ENCODE peak calls at places on chromosomes 12 and 14, in four cellular contexts. L is heart right ventricle, S is foreskin keratinocyte, O is suprapubic skin. U is an unnamed sample.

GRCh38 chr14:102280376-102280962 is 24.5 kb downstream of the MOK start:
- DNase-seq in L (no peak), S (peak; percentile 93), O (no peak), U (no peak)

GRCh38 chr12:113896194-113896593 is 69.9 kb downstream of the RBM19 start:
- DNase-seq in L (no peak), S (no peak), O (no peak), U (no peak)

GRCh38 chr14:51527073-51527472 is 124.6 kb upstream of the FRMD6 start:
- DNase-seq in L (no peak), S (no peak), O (no peak), U (no peak)

GRCh38 chr14:91693342-91693741 is 38.5 kb downstream of the CATSPERB start:
- DNase-seq in L (no peak), S (peak; percentile 70), O (no peak), U (no peak)

GRCh38 chr12:59940676-59941342 is 345.0 kb downstream of the SLC16A7 start:
- DNase-seq in L (no peak), S (no peak), O (no peak), U (no peak)

GRCh38 chr12:6386522-6386921 is 2.6 kb downstream of the LTBR start:
- DNase-seq in L (no peak), S (no peak), O (no peak), U (no peak)

GRCh38 chr14:32307881-32308582 is 21.1 kb upstream of the AKAP6 start:
- DNase-seq in L (no peak), S (peak; percentile 66), O (no peak), U (no peak)

GRCh38 chr14:103862393-103862782 is 15.0 kb upstream of the PPP1R13B start:
- DNase-seq in L (no peak), S (no peak), O (no peak), U (no peak)

GRCh38 chr12:31533470-31533869 is 57.5 kb downstream of the DENND5B start:
- DNase-seq in L (no peak), S (no peak), O (no peak), U (no peak)

GRCh38 chr12:69330475-69331473 is 17.4 kb upstream of the LYZ start:
- DNase-seq in L (no peak), S (no peak), O (no peak), U (no peak)

GRCh38 chr12:108575199-108575912 is 13.0 kb downstream of the ISCU start:
- DNase-seq in L (no peak), S (no peak), O (no peak), U (no peak)

GRCh38 chr14:80215756-80216581 is 4.7 kb upstream of the DIO2 start:
- DNase-seq in L (peak; percentile 66), S (peak; percentile 42), O (no peak), U (no peak)

GRCh38 chr14:54011001-54011400 is 54.4 kb upstream of the BMP4 start:
- DNase-seq in L (no peak), S (no peak), O (no peak), U (no peak)

GRCh38 chr12:122031342-122032216 is 9.9 kb downstream of the BCL7A start:
- DNase-seq in L (no peak), S (no peak), O (no peak), U (peak; percentile 41)

GRCh38 chr12:1644113-1644512 is 15.1 kb downstream of the WNT5B start:
- DNase-seq in L (no peak), S (no peak), O (no peak), U (no peak)

GRCh38 chr12:6205144-6205539 is 4.9 kb downstream of the CD9 start:
- DNase-seq in L (peak; percentile 79), S (no peak), O (no peak), U (no peak)

GRCh38 chr14:71642715-71643114 is 289.5 kb upstream of the RGS6 start:
- DNase-seq in L (no peak), S (no peak), O (no peak), U (no peak)

GRCh38 chr14:99363616-99364290 is 91.8 kb upstream of the BCL11B start:
- DNase-seq in L (no peak), S (no peak), O (no peak), U (no peak)

GRCh38 chr12:31772685-31773222 is 43.9 kb upstream of the AMN1 start:
- DNase-seq in L (no peak), S (no peak), O (no peak), U (no peak)

GRCh38 chr14:99432491-99432890 is 48.2 kb downstream of the SETD3 start:
- DNase-seq in L (no peak), S (no peak), O (no peak), U (no peak)

GRCh38 chr12:99121476-99121965 is 476.4 kb downstream of the APAF1 start:
- DNase-seq in L (no peak), S (no peak), O (no peak), U (no peak)

GRCh38 chr12:55745361-55746146 is 2.6 kb downstream of the GDF11 start:
- DNase-seq in L (no peak), S (no peak), O (no peak), U (no peak)

GRCh38 chr12:52280796-52281560 is 6.5 kb downstream of the KRT86 start:
- DNase-seq in L (peak; percentile 65), S (peak; percentile 96), O (peak; percentile 93), U (no peak)

GRCh38 chr12:119425623-119426022 is 91.1 kb downstream of the CCDC60 start:
- DNase-seq in L (no peak), S (no peak), O (no peak), U (no peak)

GRCh38 chr12:12333980-12334709 is 15.9 kb downstream of the MANSC1 start:
- DNase-seq in L (peak; percentile 32), S (no peak), O (peak; percentile 70), U (no peak)

GRCh38 chr14:23766737-23767401 is 130.7 kb downstream of the DHRS2 start:
- DNase-seq in L (no peak), S (no peak), O (no peak), U (no peak)

GRCh38 chr14:52305014-52305413 is 9.1 kb upstream of the PTGER2 start:
- DNase-seq in L (no peak), S (no peak), O (no peak), U (no peak)

GRCh38 chr14:97458302-97459137 is 661.3 kb downstream of the VRK1 start:
- DNase-seq in L (no peak), S (no peak), O (peak; percentile 54), U (no peak)

GRCh38 chr12:91333966-91334365 is 151.3 kb upstream of the DCN start:
- DNase-seq in L (no peak), S (no peak), O (no peak), U (no peak)

GRCh38 chr12:91327889-91328288 is 145.3 kb upstream of the DCN start:
- DNase-seq in L (no peak), S (no peak), O (no peak), U (no peak)

GRCh38 chr12:91335724-91336123 is 153.1 kb upstream of the DCN start:
- DNase-seq in L (no peak), S (no peak), O (no peak), U (no peak)

GRCh38 chr12:91331371-91331770 is 148.8 kb upstream of the DCN start:
- DNase-seq in L (no peak), S (no peak), O (no peak), U (no peak)

GRCh38 chr12:91332305-91332704 is 149.7 kb upstream of the DCN start:
- DNase-seq in L (no peak), S (no peak), O (no peak), U (no peak)
- TF ChIP-seq CTCF in L (peak; percentile 40), S (peak; percentile 41), O (no peak), U (no peak)

GRCh38 chr12:124510301-124510970 is 57.0 kb downstream of the NCOR2 start:
- DNase-seq in L (no peak), S (no peak), O (no peak), U (no peak)
- TF ChIP-seq CTCF in L (no peak), S (peak; percentile 59), O (no peak), U (no peak)

DNA sequence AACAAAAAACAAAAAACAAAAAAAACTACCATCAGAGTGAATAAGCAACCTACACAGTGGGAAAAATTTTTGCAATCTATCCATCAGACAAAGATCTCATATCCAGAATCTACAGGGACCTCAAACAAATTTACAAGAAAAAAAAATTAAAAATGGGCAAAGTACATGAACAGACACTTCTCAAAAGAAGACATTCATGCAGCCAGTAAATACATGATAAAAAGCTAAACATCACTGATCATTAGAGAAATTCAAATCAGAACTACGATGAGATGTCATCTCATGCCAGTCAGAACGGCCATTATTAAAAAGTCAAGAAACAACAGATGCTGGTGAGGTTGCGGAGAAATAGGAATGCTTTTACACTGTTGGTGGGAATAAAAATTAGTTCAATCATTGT is 466.5 kb upstream of the ATXN7L3B start:
- DNase-seq in L (no peak), S (no peak), O (no peak), U (no peak)
- TF ChIP-seq CTCF in L (no peak), S (no peak), O (no peak), U (no peak)

GRCh38 chr14:64838656-64839055 is 41.1 kb downstream of the SPTB start:
- DNase-seq in L (no peak), S (peak; percentile 81), O (no peak), U (no peak)

GRCh38 chr14:64841772-64842490 is 37.8 kb downstream of the SPTB start:
- DNase-seq in L (peak; percentile 58), S (no peak), O (no peak), U (no peak)

GRCh38 chr14:64844272-64844671 is 35.4 kb downstream of the SPTB start:
- DNase-seq in L (no peak), S (no peak), O (no peak), U (no peak)

GRCh38 chr14:64844993-64845536 is 34.6 kb downstream of the SPTB start:
- DNase-seq in L (no peak), S (no peak), O (no peak), U (no peak)

DNA sequence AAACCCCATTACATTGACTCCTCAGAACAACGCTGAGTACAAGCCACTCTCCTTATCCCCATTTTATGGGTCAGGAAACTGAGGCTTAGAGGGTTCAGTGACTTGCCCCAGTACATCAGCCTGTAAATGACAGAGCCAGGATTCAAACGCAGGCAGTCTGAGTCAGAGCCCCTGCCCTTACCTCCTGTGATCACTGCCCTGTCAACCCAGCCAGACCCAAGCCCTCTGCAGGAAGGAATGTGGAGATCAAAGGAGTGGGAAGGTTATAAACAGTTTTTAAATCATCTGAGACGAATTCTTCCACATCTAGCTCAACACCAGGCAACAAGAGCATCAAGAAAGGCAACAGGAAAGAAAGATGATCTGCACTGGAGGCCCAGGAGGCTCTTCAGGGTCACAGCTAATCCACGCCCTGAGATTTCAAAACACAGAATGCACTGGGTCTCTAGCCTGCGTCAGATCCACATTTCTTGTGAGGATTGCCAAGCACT is 38.5 kb downstream of the SPTB start:
- DNase-seq in L (peak; percentile 48), S (peak; percentile 47), O (no peak), U (no peak)
- TF ChIP-seq CTCF in L (peak; percentile 50), S (peak; percentile 77), O (no peak), U (no peak)

DNA sequence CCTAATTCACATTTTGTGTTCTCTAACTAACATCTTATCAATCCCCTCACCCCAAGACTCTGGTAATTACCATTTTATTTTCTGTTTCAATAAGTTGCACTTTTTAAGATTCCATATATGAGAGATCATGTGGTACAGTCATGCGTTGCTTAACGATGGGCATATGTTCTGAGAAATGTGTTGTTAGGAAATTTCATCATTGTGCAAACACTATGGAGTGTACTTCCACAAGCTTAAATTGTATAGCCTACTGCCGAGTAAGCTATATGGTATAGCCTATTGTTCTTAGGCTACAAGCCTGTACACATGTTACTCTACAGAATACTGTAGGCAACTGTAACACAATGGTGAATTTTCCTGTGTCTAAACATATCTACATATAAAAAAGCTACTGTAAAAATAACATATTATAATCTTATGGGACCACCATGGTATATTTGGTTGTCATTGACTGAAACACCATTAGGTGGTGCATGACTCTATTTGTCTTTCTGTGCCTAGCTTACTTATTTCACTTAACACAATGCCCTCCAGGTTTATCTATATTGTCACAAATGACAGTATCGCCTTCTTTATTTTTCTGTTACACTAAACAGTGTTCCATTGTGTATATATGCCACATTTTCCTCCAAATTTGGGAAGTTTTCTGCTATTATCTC is 473.4 kb upstream of the LMO3 start:
- DNase-seq in L (no peak), S (no peak), O (no peak), U (no peak)
- TF ChIP-seq CTCF in L (no peak), S (no peak), O (no peak), U (no peak)